ENCODE peak calls at places on chromosomes 12 and 14, in seven cellular contexts. X, M, C, V, G, J and P are unnamed samples.
A peak's percentile ranks its signal among the peaks of the same experiment; 100 is the strongest.

GRCh38 chr12:25194211-25194610 is 749 bp downstream of the DNAI7 start:
- DNase-seq in V (no peak), X (no peak), M (no peak), G (no peak), C (no peak), J (no peak), P (no peak)

GRCh38 chr14:68561531-68562007 is 231.3 kb downstream of the ZFP36L1 start:
- DNase-seq in X (no peak), M (no peak), C (peak; percentile 64), V (no peak), G (no peak), J (no peak), P (no peak)

GRCh38 chr12:71871116-71871515 is 31.6 kb downstream of the TBC1D15 start:
- DNase-seq in M (no peak), X (no peak), G (no peak), V (no peak), J (no peak), C (no peak), P (no peak)

GRCh38 chr12:110744176-110744575 is 1.5 kb upstream of the PPP1CC start:
- DNase-seq in V (no peak), J (no peak), X (no peak), C (peak; percentile 69), G (no peak), M (no peak), P (no peak)

GRCh38 chr12:123126294-123127144 is 24.4 kb downstream of the PITPNM2 start:
- DNase-seq in X (peak; percentile 86), G (no peak), C (peak; percentile 83), V (peak; percentile 69), M (no peak), J (no peak), P (no peak)

GRCh38 chr14:81400852-81401251 is 728 bp upstream of the STON2 start:
- DNase-seq in V (peak; percentile 54), M (no peak), C (no peak), G (no peak), J (no peak), X (no peak), P (no peak)

GRCh38 chr12:71756054-71756675 is 1.5 kb downstream of the RAB21 start:
- DNase-seq in V (no peak), X (no peak), C (no peak), J (no peak), G (no peak), M (no peak), P (no peak)

GRCh38 chr12:109764776-109765492 is 51.3 kb downstream of the FAM222A start:
- DNase-seq in J (peak; percentile 28), V (no peak), M (no peak), C (no peak), G (peak; percentile 37), X (no peak), P (no peak)

GRCh38 chr12:132482771-132483170 is 7.2 kb upstream of the FBRSL1 start:
- DNase-seq in J (no peak), G (no peak), C (no peak), M (no peak), X (no peak), V (no peak), P (no peak)

GRCh38 chr14:63857467-63858030 is 4.7 kb downstream of the SYNE2 start:
- DNase-seq in G (no peak), C (no peak), M (no peak), X (no peak), J (no peak), V (no peak), P (no peak)

GRCh38 chr14:77067632-77068514 is 30.2 kb upstream of the CIPC start:
- DNase-seq in V (peak; percentile 42), M (no peak), G (peak; percentile 85), X (peak; percentile 59), J (peak; percentile 84), C (no peak), P (no peak)

GRCh38 chr12:131843527-131843926 is 15.3 kb downstream of the MMP17 start:
- DNase-seq in X (no peak), V (no peak), J (no peak), M (no peak), C (no peak), G (no peak), P (no peak)

GRCh38 chr14:46259536-46259935 is 392.0 kb downstream of the RPL10L start:
- DNase-seq in C (no peak), V (no peak), G (peak; percentile 46), J (no peak), M (no peak), X (no peak), P (no peak)

GRCh38 chr14:74945261-74945851 is 10.0 kb downstream of the PGF start:
- DNase-seq in C (no peak), X (peak; percentile 79), J (peak; percentile 84), G (peak; percentile 93), V (peak; percentile 27), M (no peak), P (peak; percentile 20)

GRCh38 chr12:79409562-79409961 is 281.2 kb downstream of the PAWR start:
- DNase-seq in V (no peak), M (no peak), J (no peak), C (no peak), G (no peak), X (no peak), P (no peak)

GRCh38 chr14:83520837-83521236 is 1987.2 kb upstream of the SEL1L start:
- DNase-seq in X (no peak), M (no peak), J (peak; percentile 74), V (no peak), C (no peak), G (no peak), P (no peak)

GRCh38 chr14:103386632-103387329 is 1.6 kb downstream of the MARK3 start:
- DNase-seq in G (no peak), V (no peak), M (no peak), J (no peak), C (no peak), X (no peak), P (no peak)

GRCh38 chr14:36428350-36428749 is 91.7 kb downstream of the NKX2-1 start:
- DNase-seq in J (no peak), V (no peak), G (no peak), C (no peak), X (no peak), M (no peak), P (no peak)

GRCh38 chr12:116609715-116610114 is 50.5 kb downstream of the MAP1LC3B2 start:
- DNase-seq in G (no peak), X (peak; percentile 55), V (no peak), M (no peak), J (no peak), C (no peak), P (no peak)

GRCh38 chr14:20434701-20435453 is 1.1 kb downstream of the KLHL33 start:
- DNase-seq in C (no peak), M (no peak), G (peak; percentile 61), J (no peak), X (no peak), V (no peak), P (no peak)

GRCh38 chr12:75842119-75842518 is 189.5 kb downstream of the PHLDA1 start:
- DNase-seq in V (no peak), M (no peak), X (no peak), J (no peak), C (no peak), G (no peak), P (no peak)

GRCh38 chr12:114012744-114013431 is 46.8 kb upstream of the RBM19 start:
- DNase-seq in M (no peak), G (no peak), V (no peak), X (no peak), J (no peak), C (no peak), P (no peak)

GRCh38 chr12:53701518-53702264 is 25.6 kb downstream of the CALCOCO1 start:
- DNase-seq in V (peak; percentile 60), J (peak; percentile 80), C (peak; percentile 43), X (peak; percentile 76), G (peak; percentile 91), M (peak; percentile 20), P (no peak)

GRCh38 chr14:21171128-21171527 is 15.3 kb upstream of the OR5AU1 start:
- DNase-seq in J (no peak), G (no peak), M (no peak), X (no peak), C (no peak), V (no peak), P (no peak)

GRCh38 chr14:105315211-105315721 is 718 bp downstream of the PACS2 start:
- DNase-seq in C (peak; percentile 41), V (peak; percentile 27), X (no peak), M (no peak), J (peak; percentile 68), G (peak; percentile 73), P (no peak)

GRCh38 chr14:100824156-100824555 is 1.8 kb upstream of the MEG3 start:
- DNase-seq in X (no peak), G (peak; percentile 81), C (no peak), V (no peak), M (no peak), J (peak; percentile 68), P (no peak)

GRCh38 chr12:111529424-111530368 is 69.4 kb downstream of the ATXN2 start:
- DNase-seq in G (peak; percentile 64), M (peak; percentile 24), J (peak; percentile 78), V (peak; percentile 34), C (peak; percentile 58), X (peak; percentile 75), P (peak; percentile 68)

GRCh38 chr14:61401461-61401860 is 80.1 kb downstream of the PRKCH start:
- DNase-seq in M (no peak), J (no peak), C (no peak), G (no peak), X (no peak), V (no peak), P (no peak)
- H3K4me1 ChIP-seq in M (peaks cover 17% of the 10 kb centered on the region), J (no peaks in the 10 kb centered on the region), C (no peaks in the 10 kb centered on the region), G (no peaks in the 10 kb centered on the region), X (no peaks in the 10 kb centered on the region), V (no peaks in the 10 kb centered on the region), P (no peaks in the 10 kb centered on the region)

DNA sequence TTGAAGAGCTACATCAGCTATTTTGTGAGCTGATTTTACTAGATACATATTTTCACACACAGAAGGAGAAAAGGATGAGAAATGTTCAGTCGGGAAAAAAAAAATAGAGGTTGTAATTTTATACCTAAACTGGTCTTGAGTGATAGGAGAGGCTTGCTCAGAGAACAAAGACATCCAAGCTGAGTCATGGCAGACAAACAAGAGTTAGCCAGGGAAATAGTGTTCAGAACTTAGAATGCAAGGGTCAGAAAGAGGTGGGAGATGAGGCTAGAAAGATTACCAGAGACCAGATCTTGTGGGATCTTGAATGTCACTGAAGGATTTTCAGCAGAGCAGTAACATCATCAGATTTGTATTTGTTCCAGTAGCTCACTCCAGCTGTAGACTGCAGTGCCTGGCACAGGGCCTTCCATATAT is 121.9 kb upstream of the ATF1 start:
- DNase-seq in J (no peak), X (peak; percentile 62), C (peak; percentile 36), M (no peak), V (no peak), G (no peak), P (no peak)
- TF ChIP-seq YY1 in J (peak; percentile 36), X (no peak), C (no peak), M (no peak), V (no peak), G (no peak), P (no peak)

DNA sequence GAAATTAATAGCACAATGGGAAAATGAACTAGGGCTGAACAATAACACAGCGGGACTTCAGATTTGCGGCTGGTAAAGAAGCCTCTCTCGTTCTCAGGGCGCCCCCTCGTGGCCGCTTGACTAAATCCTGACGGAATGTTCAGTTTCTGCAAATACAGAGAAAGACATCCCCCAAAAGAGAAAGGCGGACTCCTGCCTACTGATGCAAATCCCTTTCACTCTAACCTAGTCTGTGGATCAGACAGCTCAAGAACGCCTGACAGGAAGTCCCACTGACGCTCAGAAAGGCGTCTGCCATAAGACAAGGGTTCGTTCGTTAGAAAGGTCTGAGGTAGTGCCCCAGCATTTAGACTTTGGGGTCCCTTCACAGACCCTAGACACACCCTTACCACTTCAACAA is 2.5 kb downstream of the NUAK1 start:
- DNase-seq in X (peak; percentile 57), C (peak; percentile 73), J (peak; percentile 70), V (peak; percentile 37), M (no peak), G (peak; percentile 96), P (peak; percentile 90)
- H3K4me1 ChIP-seq in X (no peaks in the 10 kb centered on the region), C (peaks cover 79% of the 10 kb centered on the region), J (peaks cover 25% of the 10 kb centered on the region), V (peaks cover 28% of the 10 kb centered on the region), M (no peaks in the 10 kb centered on the region), G (peaks cover 32% of the 10 kb centered on the region), P (peaks cover 7% of the 10 kb centered on the region)

GRCh38 chr14:102182901-102183619 is 43.4 kb downstream of the WDR20 start:
- DNase-seq in C (no peak), V (no peak), G (no peak), M (no peak), J (no peak), X (no peak), P (no peak)
- TF ChIP-seq YY1 in C (no peak), V (no peak), G (no peak), M (no peak), J (no peak), X (no peak), P (no peak)